ENCODE peak calls at places on chromosomes 2 and 18, in nine cellular contexts. One of them, this sample, is unnamed.

GRCh38 chr2:174952607-174953006 is 52.6 kb downstream of the CHN1 start:
- DNase-seq in naive thymus-derived CD8-positive, alpha-beta T cell: no peak
- DNase-seq in RPMI7951: peak; percentile 72
- DNase-seq in HepG2: no peak
- DNase-seq in T-helper 9 cell: no peak
- DNase-seq in Daoy: peak; percentile 40
- DNase-seq in left lobe of liver: no peak
- DNase-seq in activated CD4-positive, alpha-beta T cell treated with anti-CD3 and anti-CD28 coated beads, Interleukin-2, amount 10 ng/mL, durations not matched to agents 7 days and 5 days: no peak
- DNase-seq in stimulated activated CD4-positive, alpha-beta T cell treated with anti-CD3 and anti-CD28 coated beads, Interleukin-4, amount 100 ng/mL, for 24 hours: no peak
- DNase-seq in this sample: no peak

GRCh38 chr2:12348216-12348615 is 368.5 kb upstream of the TRIB2 start:
- DNase-seq in Daoy: no peak
- DNase-seq in T-helper 9 cell: no peak
- DNase-seq in RPMI7951: no peak
- DNase-seq in stimulated activated CD4-positive, alpha-beta T cell treated with anti-CD3 and anti-CD28 coated beads, Interleukin-4, amount 100 ng/mL, for 24 hours: no peak
- DNase-seq in left lobe of liver: no peak
- DNase-seq in HepG2: no peak
- DNase-seq in naive thymus-derived CD8-positive, alpha-beta T cell: no peak
- DNase-seq in activated CD4-positive, alpha-beta T cell treated with anti-CD3 and anti-CD28 coated beads, Interleukin-2, amount 10 ng/mL, durations not matched to agents 7 days and 5 days: no peak
- DNase-seq in this sample: peak; percentile 89

GRCh38 chr18:8088626-8089025 is 520.6 kb upstream of the RAB12 start:
- DNase-seq in activated CD4-positive, alpha-beta T cell treated with anti-CD3 and anti-CD28 coated beads, Interleukin-2, amount 10 ng/mL, durations not matched to agents 7 days and 5 days: no peak
- DNase-seq in T-helper 9 cell: no peak
- DNase-seq in naive thymus-derived CD8-positive, alpha-beta T cell: no peak
- DNase-seq in HepG2: no peak
- DNase-seq in RPMI7951: no peak
- DNase-seq in stimulated activated CD4-positive, alpha-beta T cell treated with anti-CD3 and anti-CD28 coated beads, Interleukin-4, amount 100 ng/mL, for 24 hours: no peak
- DNase-seq in Daoy: no peak
- DNase-seq in left lobe of liver: no peak
- DNase-seq in this sample: peak; percentile 59

GRCh38 chr18:79454034-79454735 is 58.5 kb downstream of the NFATC1 start:
- DNase-seq in Daoy: no peak
- DNase-seq in RPMI7951: no peak
- DNase-seq in T-helper 9 cell: no peak
- DNase-seq in activated CD4-positive, alpha-beta T cell treated with anti-CD3 and anti-CD28 coated beads, Interleukin-2, amount 10 ng/mL, durations not matched to agents 7 days and 5 days: no peak
- DNase-seq in stimulated activated CD4-positive, alpha-beta T cell treated with anti-CD3 and anti-CD28 coated beads, Interleukin-4, amount 100 ng/mL, for 24 hours: no peak
- DNase-seq in HepG2: no peak
- DNase-seq in naive thymus-derived CD8-positive, alpha-beta T cell: no peak
- DNase-seq in left lobe of liver: no peak
- DNase-seq in this sample: no peak

GRCh38 chr2:4895376-4895775 is 796.8 kb upstream of the SOX11 start:
- DNase-seq in T-helper 9 cell: no peak
- DNase-seq in HepG2: no peak
- DNase-seq in activated CD4-positive, alpha-beta T cell treated with anti-CD3 and anti-CD28 coated beads, Interleukin-2, amount 10 ng/mL, durations not matched to agents 7 days and 5 days: no peak
- DNase-seq in Daoy: peak; percentile 24
- DNase-seq in naive thymus-derived CD8-positive, alpha-beta T cell: no peak
- DNase-seq in RPMI7951: no peak
- DNase-seq in stimulated activated CD4-positive, alpha-beta T cell treated with anti-CD3 and anti-CD28 coated beads, Interleukin-4, amount 100 ng/mL, for 24 hours: no peak
- DNase-seq in left lobe of liver: no peak
- DNase-seq in this sample: no peak

GRCh38 chr2:237691200-237691907 is 64.0 kb downstream of the LRRFIP1 start:
- DNase-seq in HepG2: no peak
- DNase-seq in T-helper 9 cell: peak; percentile 44
- DNase-seq in stimulated activated CD4-positive, alpha-beta T cell treated with anti-CD3 and anti-CD28 coated beads, Interleukin-4, amount 100 ng/mL, for 24 hours: peak; percentile 36
- DNase-seq in RPMI7951: no peak
- DNase-seq in left lobe of liver: no peak
- DNase-seq in Daoy: no peak
- DNase-seq in naive thymus-derived CD8-positive, alpha-beta T cell: no peak
- DNase-seq in activated CD4-positive, alpha-beta T cell treated with anti-CD3 and anti-CD28 coated beads, Interleukin-2, amount 10 ng/mL, durations not matched to agents 7 days and 5 days: no peak
- DNase-seq in this sample: no peak

GRCh38 chr2:152098798-152099654 is at the start of gene CACNB4:
- DNase-seq in naive thymus-derived CD8-positive, alpha-beta T cell: peak; percentile 4
- DNase-seq in T-helper 9 cell: no peak
- DNase-seq in left lobe of liver: no peak
- DNase-seq in RPMI7951: peak; percentile 31
- DNase-seq in Daoy: peak; percentile 20
- DNase-seq in activated CD4-positive, alpha-beta T cell treated with anti-CD3 and anti-CD28 coated beads, Interleukin-2, amount 10 ng/mL, durations not matched to agents 7 days and 5 days: peak; percentile 8
- DNase-seq in stimulated activated CD4-positive, alpha-beta T cell treated with anti-CD3 and anti-CD28 coated beads, Interleukin-4, amount 100 ng/mL, for 24 hours: no peak
- DNase-seq in HepG2: no peak
- DNase-seq in this sample: no peak

GRCh38 chr2:215773728-215774127 is 239.6 kb downstream of the MREG start:
- DNase-seq in HepG2: peak; percentile 41
- DNase-seq in stimulated activated CD4-positive, alpha-beta T cell treated with anti-CD3 and anti-CD28 coated beads, Interleukin-4, amount 100 ng/mL, for 24 hours: no peak
- DNase-seq in activated CD4-positive, alpha-beta T cell treated with anti-CD3 and anti-CD28 coated beads, Interleukin-2, amount 10 ng/mL, durations not matched to agents 7 days and 5 days: no peak
- DNase-seq in Daoy: peak; percentile 95
- DNase-seq in naive thymus-derived CD8-positive, alpha-beta T cell: no peak
- DNase-seq in RPMI7951: peak; percentile 99
- DNase-seq in left lobe of liver: no peak
- DNase-seq in T-helper 9 cell: no peak
- DNase-seq in this sample: peak; percentile 82

GRCh38 chr2:162197095-162197825 is 45.2 kb upstream of the GCG start:
- DNase-seq in HepG2: no peak
- DNase-seq in activated CD4-positive, alpha-beta T cell treated with anti-CD3 and anti-CD28 coated beads, Interleukin-2, amount 10 ng/mL, durations not matched to agents 7 days and 5 days: no peak
- DNase-seq in RPMI7951: no peak
- DNase-seq in T-helper 9 cell: no peak
- DNase-seq in naive thymus-derived CD8-positive, alpha-beta T cell: no peak
- DNase-seq in stimulated activated CD4-positive, alpha-beta T cell treated with anti-CD3 and anti-CD28 coated beads, Interleukin-4, amount 100 ng/mL, for 24 hours: no peak
- DNase-seq in left lobe of liver: no peak
- DNase-seq in Daoy: no peak
- DNase-seq in this sample: peak; percentile 65

GRCh38 chr2:198296665-198297308 is 492.4 kb downstream of the PLCL1 start:
- DNase-seq in T-helper 9 cell: peak; percentile 42
- DNase-seq in naive thymus-derived CD8-positive, alpha-beta T cell: peak; percentile 65
- DNase-seq in left lobe of liver: no peak
- DNase-seq in HepG2: peak; percentile 59
- DNase-seq in RPMI7951: peak; percentile 50
- DNase-seq in stimulated activated CD4-positive, alpha-beta T cell treated with anti-CD3 and anti-CD28 coated beads, Interleukin-4, amount 100 ng/mL, for 24 hours: peak; percentile 63
- DNase-seq in activated CD4-positive, alpha-beta T cell treated with anti-CD3 and anti-CD28 coated beads, Interleukin-2, amount 10 ng/mL, durations not matched to agents 7 days and 5 days: peak; percentile 65
- DNase-seq in Daoy: peak; percentile 62
- DNase-seq in this sample: peak; percentile 32

GRCh38 chr2:240642061-240642805 is 17.0 kb downstream of the GPR35 start:
- DNase-seq in naive thymus-derived CD8-positive, alpha-beta T cell: no peak
- DNase-seq in stimulated activated CD4-positive, alpha-beta T cell treated with anti-CD3 and anti-CD28 coated beads, Interleukin-4, amount 100 ng/mL, for 24 hours: no peak
- DNase-seq in Daoy: no peak
- DNase-seq in left lobe of liver: no peak
- DNase-seq in activated CD4-positive, alpha-beta T cell treated with anti-CD3 and anti-CD28 coated beads, Interleukin-2, amount 10 ng/mL, durations not matched to agents 7 days and 5 days: no peak
- DNase-seq in RPMI7951: no peak
- DNase-seq in HepG2: no peak
- DNase-seq in T-helper 9 cell: no peak
- DNase-seq in this sample: no peak

GRCh38 chr2:198127627-198128026 is 323.2 kb downstream of the PLCL1 start:
- DNase-seq in activated CD4-positive, alpha-beta T cell treated with anti-CD3 and anti-CD28 coated beads, Interleukin-2, amount 10 ng/mL, durations not matched to agents 7 days and 5 days: peak; percentile 55
- DNase-seq in T-helper 9 cell: peak; percentile 15
- DNase-seq in naive thymus-derived CD8-positive, alpha-beta T cell: peak; percentile 49
- DNase-seq in stimulated activated CD4-positive, alpha-beta T cell treated with anti-CD3 and anti-CD28 coated beads, Interleukin-4, amount 100 ng/mL, for 24 hours: peak; percentile 55
- DNase-seq in RPMI7951: peak; percentile 17
- DNase-seq in left lobe of liver: peak; percentile 47
- DNase-seq in Daoy: peak; percentile 57
- DNase-seq in HepG2: peak; percentile 56
- DNase-seq in this sample: peak; percentile 48

GRCh38 chr2:128269358-128270305 is 49.0 kb downstream of the HS6ST1 start:
- DNase-seq in Daoy: no peak
- DNase-seq in RPMI7951: no peak
- DNase-seq in T-helper 9 cell: no peak
- DNase-seq in HepG2: no peak
- DNase-seq in left lobe of liver: peak; percentile 48
- DNase-seq in naive thymus-derived CD8-positive, alpha-beta T cell: no peak
- DNase-seq in stimulated activated CD4-positive, alpha-beta T cell treated with anti-CD3 and anti-CD28 coated beads, Interleukin-4, amount 100 ng/mL, for 24 hours: no peak
- DNase-seq in activated CD4-positive, alpha-beta T cell treated with anti-CD3 and anti-CD28 coated beads, Interleukin-2, amount 10 ng/mL, durations not matched to agents 7 days and 5 days: no peak
- DNase-seq in this sample: no peak

GRCh38 chr2:28951910-28952805 is 28.9 kb upstream of the TOGARAM2 start:
- DNase-seq in T-helper 9 cell: no peak
- DNase-seq in naive thymus-derived CD8-positive, alpha-beta T cell: no peak
- DNase-seq in activated CD4-positive, alpha-beta T cell treated with anti-CD3 and anti-CD28 coated beads, Interleukin-2, amount 10 ng/mL, durations not matched to agents 7 days and 5 days: no peak
- DNase-seq in HepG2: peak; percentile 85
- DNase-seq in left lobe of liver: peak; percentile 71
- DNase-seq in Daoy: no peak
- DNase-seq in stimulated activated CD4-positive, alpha-beta T cell treated with anti-CD3 and anti-CD28 coated beads, Interleukin-4, amount 100 ng/mL, for 24 hours: no peak
- DNase-seq in RPMI7951: no peak
- DNase-seq in this sample: peak; percentile 44

GRCh38 chr18:35203001-35203553 is 37.8 kb upstream of the ZNF397 start:
- DNase-seq in left lobe of liver: no peak
- DNase-seq in naive thymus-derived CD8-positive, alpha-beta T cell: no peak
- DNase-seq in RPMI7951: peak; percentile 13
- DNase-seq in Daoy: no peak
- DNase-seq in T-helper 9 cell: no peak
- DNase-seq in HepG2: no peak
- DNase-seq in activated CD4-positive, alpha-beta T cell treated with anti-CD3 and anti-CD28 coated beads, Interleukin-2, amount 10 ng/mL, durations not matched to agents 7 days and 5 days: no peak
- DNase-seq in stimulated activated CD4-positive, alpha-beta T cell treated with anti-CD3 and anti-CD28 coated beads, Interleukin-4, amount 100 ng/mL, for 24 hours: no peak
- DNase-seq in this sample: no peak

GRCh38 chr18:79395761-79396404 is at the start of gene NFATC1:
- DNase-seq in HepG2: no peak
- DNase-seq in Daoy: peak; percentile 80
- DNase-seq in naive thymus-derived CD8-positive, alpha-beta T cell: peak; percentile 54
- DNase-seq in left lobe of liver: no peak
- DNase-seq in T-helper 9 cell: peak; percentile 76
- DNase-seq in stimulated activated CD4-positive, alpha-beta T cell treated with anti-CD3 and anti-CD28 coated beads, Interleukin-4, amount 100 ng/mL, for 24 hours: peak; percentile 87
- DNase-seq in activated CD4-positive, alpha-beta T cell treated with anti-CD3 and anti-CD28 coated beads, Interleukin-2, amount 10 ng/mL, durations not matched to agents 7 days and 5 days: peak; percentile 54
- DNase-seq in RPMI7951: peak; percentile 16
- DNase-seq in this sample: peak; percentile 35

GRCh38 chr2:71510938-71511337 is 57.6 kb downstream of the DYSF start:
- DNase-seq in naive thymus-derived CD8-positive, alpha-beta T cell: no peak
- DNase-seq in RPMI7951: no peak
- DNase-seq in stimulated activated CD4-positive, alpha-beta T cell treated with anti-CD3 and anti-CD28 coated beads, Interleukin-4, amount 100 ng/mL, for 24 hours: no peak
- DNase-seq in left lobe of liver: no peak
- DNase-seq in Daoy: no peak
- DNase-seq in T-helper 9 cell: no peak
- DNase-seq in HepG2: no peak
- DNase-seq in activated CD4-positive, alpha-beta T cell treated with anti-CD3 and anti-CD28 coated beads, Interleukin-2, amount 10 ng/mL, durations not matched to agents 7 days and 5 days: no peak
- DNase-seq in this sample: no peak

GRCh38 chr18:34729264-34729663 is 19.2 kb downstream of the DTNA start:
- DNase-seq in left lobe of liver: no peak
- DNase-seq in activated CD4-positive, alpha-beta T cell treated with anti-CD3 and anti-CD28 coated beads, Interleukin-2, amount 10 ng/mL, durations not matched to agents 7 days and 5 days: no peak
- DNase-seq in T-helper 9 cell: no peak
- DNase-seq in HepG2: peak; percentile 23
- DNase-seq in Daoy: peak; percentile 21
- DNase-seq in stimulated activated CD4-positive, alpha-beta T cell treated with anti-CD3 and anti-CD28 coated beads, Interleukin-4, amount 100 ng/mL, for 24 hours: no peak
- DNase-seq in naive thymus-derived CD8-positive, alpha-beta T cell: no peak
- DNase-seq in RPMI7951: no peak
- DNase-seq in this sample: peak; percentile 58

GRCh38 chr2:235048549-235048948 is 96.7 kb downstream of the SH3BP4 start:
- DNase-seq in left lobe of liver: peak; percentile 68
- DNase-seq in RPMI7951: peak; percentile 57
- DNase-seq in Daoy: no peak
- DNase-seq in activated CD4-positive, alpha-beta T cell treated with anti-CD3 and anti-CD28 coated beads, Interleukin-2, amount 10 ng/mL, durations not matched to agents 7 days and 5 days: no peak
- DNase-seq in stimulated activated CD4-positive, alpha-beta T cell treated with anti-CD3 and anti-CD28 coated beads, Interleukin-4, amount 100 ng/mL, for 24 hours: no peak
- DNase-seq in HepG2: no peak
- DNase-seq in naive thymus-derived CD8-positive, alpha-beta T cell: no peak
- DNase-seq in T-helper 9 cell: no peak
- DNase-seq in this sample: no peak

GRCh38 chr2:219571311-219572236 is at the start of gene OBSL1:
- DNase-seq in RPMI7951: peak; percentile 86
- DNase-seq in naive thymus-derived CD8-positive, alpha-beta T cell: no peak
- DNase-seq in T-helper 9 cell: no peak
- DNase-seq in activated CD4-positive, alpha-beta T cell treated with anti-CD3 and anti-CD28 coated beads, Interleukin-2, amount 10 ng/mL, durations not matched to agents 7 days and 5 days: no peak
- DNase-seq in stimulated activated CD4-positive, alpha-beta T cell treated with anti-CD3 and anti-CD28 coated beads, Interleukin-4, amount 100 ng/mL, for 24 hours: no peak
- DNase-seq in Daoy: peak; percentile 85
- DNase-seq in HepG2: peak; percentile 90
- DNase-seq in left lobe of liver: peak; percentile 62
- DNase-seq in this sample: peak; percentile 77

GRCh38 chr18:5729983-5730699 is 165.2 kb downstream of the TMEM200C start:
- DNase-seq in HepG2: no peak
- DNase-seq in naive thymus-derived CD8-positive, alpha-beta T cell: no peak
- DNase-seq in stimulated activated CD4-positive, alpha-beta T cell treated with anti-CD3 and anti-CD28 coated beads, Interleukin-4, amount 100 ng/mL, for 24 hours: no peak
- DNase-seq in left lobe of liver: no peak
- DNase-seq in RPMI7951: no peak
- DNase-seq in Daoy: no peak
- DNase-seq in activated CD4-positive, alpha-beta T cell treated with anti-CD3 and anti-CD28 coated beads, Interleukin-2, amount 10 ng/mL, durations not matched to agents 7 days and 5 days: no peak
- DNase-seq in T-helper 9 cell: no peak
- DNase-seq in this sample: no peak

GRCh38 chr2:75560768-75561565 is at the start of gene EVA1A:
- DNase-seq in Daoy: peak; percentile 90
- DNase-seq in activated CD4-positive, alpha-beta T cell treated with anti-CD3 and anti-CD28 coated beads, Interleukin-2, amount 10 ng/mL, durations not matched to agents 7 days and 5 days: peak; percentile 17
- DNase-seq in stimulated activated CD4-positive, alpha-beta T cell treated with anti-CD3 and anti-CD28 coated beads, Interleukin-4, amount 100 ng/mL, for 24 hours: no peak
- DNase-seq in HepG2: peak; percentile 73
- DNase-seq in RPMI7951: peak; percentile 82
- DNase-seq in naive thymus-derived CD8-positive, alpha-beta T cell: peak; percentile 8
- DNase-seq in left lobe of liver: peak; percentile 75
- DNase-seq in T-helper 9 cell: no peak
- DNase-seq in this sample: peak; percentile 63

GRCh38 chr2:208713066-208713465 is 306.5 kb downstream of the PTH2R start:
- DNase-seq in Daoy: no peak
- DNase-seq in HepG2: no peak
- DNase-seq in left lobe of liver: no peak
- DNase-seq in T-helper 9 cell: no peak
- DNase-seq in naive thymus-derived CD8-positive, alpha-beta T cell: no peak
- DNase-seq in stimulated activated CD4-positive, alpha-beta T cell treated with anti-CD3 and anti-CD28 coated beads, Interleukin-4, amount 100 ng/mL, for 24 hours: no peak
- DNase-seq in RPMI7951: no peak
- DNase-seq in activated CD4-positive, alpha-beta T cell treated with anti-CD3 and anti-CD28 coated beads, Interleukin-2, amount 10 ng/mL, durations not matched to agents 7 days and 5 days: no peak
- DNase-seq in this sample: no peak

GRCh38 chr2:127712999-127713398 is 11.7 kb downstream of the SFT2D3 start:
- DNase-seq in T-helper 9 cell: no peak
- DNase-seq in activated CD4-positive, alpha-beta T cell treated with anti-CD3 and anti-CD28 coated beads, Interleukin-2, amount 10 ng/mL, durations not matched to agents 7 days and 5 days: no peak
- DNase-seq in RPMI7951: no peak
- DNase-seq in HepG2: no peak
- DNase-seq in Daoy: no peak
- DNase-seq in left lobe of liver: no peak
- DNase-seq in naive thymus-derived CD8-positive, alpha-beta T cell: no peak
- DNase-seq in stimulated activated CD4-positive, alpha-beta T cell treated with anti-CD3 and anti-CD28 coated beads, Interleukin-4, amount 100 ng/mL, for 24 hours: no peak
- DNase-seq in this sample: no peak

GRCh38 chr2:218710334-218710686 is 325 bp upstream of the TTLL4 start:
- DNase-seq in T-helper 9 cell: peak; percentile 1
- DNase-seq in RPMI7951: no peak
- DNase-seq in left lobe of liver: no peak
- DNase-seq in Daoy: no peak
- DNase-seq in activated CD4-positive, alpha-beta T cell treated with anti-CD3 and anti-CD28 coated beads, Interleukin-2, amount 10 ng/mL, durations not matched to agents 7 days and 5 days: no peak
- DNase-seq in HepG2: no peak
- DNase-seq in naive thymus-derived CD8-positive, alpha-beta T cell: no peak
- DNase-seq in stimulated activated CD4-positive, alpha-beta T cell treated with anti-CD3 and anti-CD28 coated beads, Interleukin-4, amount 100 ng/mL, for 24 hours: peak; percentile 4
- DNase-seq in this sample: no peak

GRCh38 chr2:99707592-99707991 is 217.8 kb upstream of the REV1 start:
- DNase-seq in stimulated activated CD4-positive, alpha-beta T cell treated with anti-CD3 and anti-CD28 coated beads, Interleukin-4, amount 100 ng/mL, for 24 hours: no peak
- DNase-seq in naive thymus-derived CD8-positive, alpha-beta T cell: no peak
- DNase-seq in T-helper 9 cell: no peak
- DNase-seq in left lobe of liver: no peak
- DNase-seq in RPMI7951: peak; percentile 25
- DNase-seq in HepG2: no peak
- DNase-seq in activated CD4-positive, alpha-beta T cell treated with anti-CD3 and anti-CD28 coated beads, Interleukin-2, amount 10 ng/mL, durations not matched to agents 7 days and 5 days: no peak
- DNase-seq in Daoy: no peak
- DNase-seq in this sample: no peak

GRCh38 chr2:46365913-46366674 is 68.9 kb downstream of the EPAS1 start:
- DNase-seq in stimulated activated CD4-positive, alpha-beta T cell treated with anti-CD3 and anti-CD28 coated beads, Interleukin-4, amount 100 ng/mL, for 24 hours: no peak
- DNase-seq in Daoy: no peak
- DNase-seq in naive thymus-derived CD8-positive, alpha-beta T cell: no peak
- DNase-seq in left lobe of liver: no peak
- DNase-seq in activated CD4-positive, alpha-beta T cell treated with anti-CD3 and anti-CD28 coated beads, Interleukin-2, amount 10 ng/mL, durations not matched to agents 7 days and 5 days: no peak
- DNase-seq in RPMI7951: peak; percentile 9
- DNase-seq in HepG2: no peak
- DNase-seq in T-helper 9 cell: no peak
- DNase-seq in this sample: no peak

GRCh38 chr18:32438173-32438572 is 32.5 kb downstream of the GAREM1 start:
- DNase-seq in activated CD4-positive, alpha-beta T cell treated with anti-CD3 and anti-CD28 coated beads, Interleukin-2, amount 10 ng/mL, durations not matched to agents 7 days and 5 days: no peak
- DNase-seq in left lobe of liver: peak; percentile 54
- DNase-seq in Daoy: no peak
- DNase-seq in naive thymus-derived CD8-positive, alpha-beta T cell: no peak
- DNase-seq in stimulated activated CD4-positive, alpha-beta T cell treated with anti-CD3 and anti-CD28 coated beads, Interleukin-4, amount 100 ng/mL, for 24 hours: no peak
- DNase-seq in HepG2: no peak
- DNase-seq in RPMI7951: no peak
- DNase-seq in T-helper 9 cell: no peak
- DNase-seq in this sample: no peak

GRCh38 chr18:60053747-60054304 is 154.0 kb downstream of the PMAIP1 start:
- DNase-seq in T-helper 9 cell: no peak
- DNase-seq in Daoy: peak; percentile 95
- DNase-seq in naive thymus-derived CD8-positive, alpha-beta T cell: no peak
- DNase-seq in stimulated activated CD4-positive, alpha-beta T cell treated with anti-CD3 and anti-CD28 coated beads, Interleukin-4, amount 100 ng/mL, for 24 hours: no peak
- DNase-seq in RPMI7951: peak; percentile 94
- DNase-seq in activated CD4-positive, alpha-beta T cell treated with anti-CD3 and anti-CD28 coated beads, Interleukin-2, amount 10 ng/mL, durations not matched to agents 7 days and 5 days: no peak
- DNase-seq in left lobe of liver: no peak
- DNase-seq in HepG2: peak; percentile 60
- DNase-seq in this sample: peak; percentile 100

GRCh38 chr2:134663451-134663850 is 55.3 kb downstream of the TMEM163 start:
- DNase-seq in Daoy: no peak
- DNase-seq in naive thymus-derived CD8-positive, alpha-beta T cell: no peak
- DNase-seq in T-helper 9 cell: no peak
- DNase-seq in stimulated activated CD4-positive, alpha-beta T cell treated with anti-CD3 and anti-CD28 coated beads, Interleukin-4, amount 100 ng/mL, for 24 hours: no peak
- DNase-seq in left lobe of liver: no peak
- DNase-seq in RPMI7951: no peak
- DNase-seq in HepG2: no peak
- DNase-seq in activated CD4-positive, alpha-beta T cell treated with anti-CD3 and anti-CD28 coated beads, Interleukin-2, amount 10 ng/mL, durations not matched to agents 7 days and 5 days: no peak
- DNase-seq in this sample: no peak

GRCh38 chr2:207334631-207335371 is 169.1 kb upstream of the KLF7 start:
- DNase-seq in RPMI7951: peak; percentile 96
- DNase-seq in left lobe of liver: no peak
- DNase-seq in stimulated activated CD4-positive, alpha-beta T cell treated with anti-CD3 and anti-CD28 coated beads, Interleukin-4, amount 100 ng/mL, for 24 hours: peak; percentile 60
- DNase-seq in T-helper 9 cell: no peak
- DNase-seq in naive thymus-derived CD8-positive, alpha-beta T cell: no peak
- DNase-seq in activated CD4-positive, alpha-beta T cell treated with anti-CD3 and anti-CD28 coated beads, Interleukin-2, amount 10 ng/mL, durations not matched to agents 7 days and 5 days: no peak
- DNase-seq in HepG2: no peak
- DNase-seq in Daoy: peak; percentile 97
- DNase-seq in this sample: peak; percentile 99